ENCODE peak calls at places on chromosomes 5 and 9, in six cellular contexts. One of them, this sample, is unnamed.

GRCh38 chr5:103624035-103624461 is 61.5 kb upstream of the NUDT12 start:
- DNase-seq in WERI-Rb-1: no peak
- DNase-seq in keratinocyte: no peak
- DNase-seq in A549: no peak
- DNase-seq in foreskin fibroblast: peak
- DNase-seq in sigmoid colon: no peak
- DNase-seq in this sample: peak

GRCh38 chr5:103254921-103255320 is 3.6 kb upstream of the MACIR start:
- DNase-seq in A549: no peak
- DNase-seq in keratinocyte: no peak
- DNase-seq in WERI-Rb-1: no peak
- DNase-seq in sigmoid colon: no peak
- DNase-seq in foreskin fibroblast: no peak
- DNase-seq in this sample: peak

GRCh38 chr9:121619989-121620673 is 31.3 kb upstream of the DAB2IP start:
- DNase-seq in keratinocyte: no peak
- DNase-seq in WERI-Rb-1: no peak
- DNase-seq in sigmoid colon: no peak
- DNase-seq in foreskin fibroblast: no peak
- DNase-seq in A549: no peak
- DNase-seq in this sample: no peak

GRCh38 chr9:93091056-93091452 is 5.0 kb upstream of the CARD19 start:
- DNase-seq in foreskin fibroblast: no peak
- DNase-seq in keratinocyte: no peak
- DNase-seq in sigmoid colon: peak
- DNase-seq in A549: no peak
- DNase-seq in WERI-Rb-1: no peak
- DNase-seq in this sample: no peak

GRCh38 chr9:90880669-90881068 is 79.0 kb downstream of the SYK start:
- DNase-seq in A549: no peak
- DNase-seq in sigmoid colon: no peak
- DNase-seq in WERI-Rb-1: no peak
- DNase-seq in foreskin fibroblast: no peak
- DNase-seq in keratinocyte: no peak
- DNase-seq in this sample: no peak

GRCh38 chr5:93891491-93892480 is 150.4 kb upstream of the POU5F2 start:
- DNase-seq in foreskin fibroblast: no peak
- DNase-seq in sigmoid colon: no peak
- DNase-seq in A549: no peak
- DNase-seq in WERI-Rb-1: no peak
- DNase-seq in keratinocyte: no peak
- DNase-seq in this sample: no peak

GRCh38 chr9:134231767-134232166 is 67.4 kb upstream of the RNU6ATAC start:
- DNase-seq in sigmoid colon: no peak
- DNase-seq in A549: no peak
- DNase-seq in WERI-Rb-1: no peak
- DNase-seq in keratinocyte: no peak
- DNase-seq in foreskin fibroblast: no peak
- DNase-seq in this sample: no peak

GRCh38 chr5:107519900-107520354 is 150.8 kb downstream of the EFNA5 start:
- DNase-seq in sigmoid colon: no peak
- DNase-seq in WERI-Rb-1: no peak
- DNase-seq in foreskin fibroblast: peak
- DNase-seq in A549: no peak
- DNase-seq in keratinocyte: no peak
- DNase-seq in this sample: peak

GRCh38 chr5:34538026-34538672 is 118.0 kb upstream of the RAI14 start:
- DNase-seq in A549: no peak
- DNase-seq in sigmoid colon: no peak
- DNase-seq in foreskin fibroblast: peak
- DNase-seq in WERI-Rb-1: no peak
- DNase-seq in keratinocyte: no peak
- DNase-seq in this sample: no peak

GRCh38 chr5:1548702-1549523 is 25.2 kb upstream of the LPCAT1 start:
- DNase-seq in A549: no peak
- DNase-seq in sigmoid colon: no peak
- DNase-seq in keratinocyte: no peak
- DNase-seq in WERI-Rb-1: peak
- DNase-seq in foreskin fibroblast: no peak
- DNase-seq in this sample: no peak

GRCh38 chr5:128290152-128290858 is 206.7 kb downstream of the SLC12A2 start:
- DNase-seq in WERI-Rb-1: no peak
- DNase-seq in keratinocyte: no peak
- DNase-seq in A549: no peak
- DNase-seq in sigmoid colon: no peak
- DNase-seq in foreskin fibroblast: peak
- DNase-seq in this sample: no peak

GRCh38 chr5:179533907-179534306 is 16.4 kb upstream of the RUFY1 start:
- DNase-seq in foreskin fibroblast: no peak
- DNase-seq in keratinocyte: no peak
- DNase-seq in WERI-Rb-1: no peak
- DNase-seq in sigmoid colon: no peak
- DNase-seq in A549: no peak
- DNase-seq in this sample: no peak

GRCh38 chr5:78601622-78602314 is 46.8 kb downstream of the LHFPL2 start:
- DNase-seq in foreskin fibroblast: peak
- DNase-seq in A549: no peak
- DNase-seq in WERI-Rb-1: no peak
- DNase-seq in keratinocyte: no peak
- DNase-seq in sigmoid colon: no peak
- DNase-seq in this sample: peak

GRCh38 chr9:79616013-79616412 is 44.2 kb downstream of the TLE4 start:
- DNase-seq in A549: no peak
- DNase-seq in foreskin fibroblast: peak
- DNase-seq in WERI-Rb-1: no peak
- DNase-seq in keratinocyte: no peak
- DNase-seq in sigmoid colon: no peak
- DNase-seq in this sample: peak

GRCh38 chr5:7540806-7541205 is 144.9 kb downstream of the ADCY2 start:
- DNase-seq in sigmoid colon: no peak
- DNase-seq in WERI-Rb-1: no peak
- DNase-seq in A549: no peak
- DNase-seq in foreskin fibroblast: no peak
- DNase-seq in keratinocyte: no peak
- DNase-seq in this sample: no peak

GRCh38 chr5:7392401-7393024 is 3.4 kb upstream of the ADCY2 start:
- DNase-seq in WERI-Rb-1: no peak
- DNase-seq in keratinocyte: no peak
- DNase-seq in foreskin fibroblast: peak
- DNase-seq in sigmoid colon: no peak
- DNase-seq in A549: peak
- DNase-seq in this sample: peak

GRCh38 chr5:124713595-124713994 is 32.8 kb downstream of the ZNF608 start:
- DNase-seq in A549: no peak
- DNase-seq in WERI-Rb-1: no peak
- DNase-seq in sigmoid colon: no peak
- DNase-seq in foreskin fibroblast: no peak
- DNase-seq in keratinocyte: no peak
- DNase-seq in this sample: no peak

GRCh38 chr5:150538007-150538917 is 30.3 kb downstream of the NDST1 start:
- DNase-seq in foreskin fibroblast: peak
- DNase-seq in sigmoid colon: no peak
- DNase-seq in WERI-Rb-1: no peak
- DNase-seq in A549: no peak
- DNase-seq in keratinocyte: no peak
- DNase-seq in this sample: peak

GRCh38 chr9:27183151-27183550 is 74.1 kb downstream of the TEK start:
- DNase-seq in foreskin fibroblast: no peak
- DNase-seq in WERI-Rb-1: no peak
- DNase-seq in keratinocyte: no peak
- DNase-seq in A549: no peak
- DNase-seq in sigmoid colon: no peak
- DNase-seq in this sample: no peak

GRCh38 chr5:133840168-133840567 is 128.3 kb downstream of the C5orf15 start:
- DNase-seq in WERI-Rb-1: no peak
- DNase-seq in sigmoid colon: no peak
- DNase-seq in foreskin fibroblast: no peak
- DNase-seq in A549: no peak
- DNase-seq in keratinocyte: no peak
- DNase-seq in this sample: no peak

GRCh38 chr5:5062903-5063302 is 77.2 kb upstream of the ADAMTS16 start:
- DNase-seq in foreskin fibroblast: no peak
- DNase-seq in keratinocyte: no peak
- DNase-seq in WERI-Rb-1: no peak
- DNase-seq in sigmoid colon: no peak
- DNase-seq in A549: no peak
- DNase-seq in this sample: no peak

GRCh38 chr9:4137234-4137633 is 162.6 kb downstream of the GLIS3 start:
- DNase-seq in WERI-Rb-1: no peak
- DNase-seq in sigmoid colon: no peak
- DNase-seq in foreskin fibroblast: peak
- DNase-seq in keratinocyte: peak
- DNase-seq in A549: peak
- DNase-seq in this sample: peak

GRCh38 chr5:81633916-81634315 is 117.0 kb downstream of the SSBP2 start:
- DNase-seq in sigmoid colon: no peak
- DNase-seq in foreskin fibroblast: no peak
- DNase-seq in keratinocyte: no peak
- DNase-seq in A549: no peak
- DNase-seq in WERI-Rb-1: no peak
- DNase-seq in this sample: no peak

GRCh38 chr9:90394866-90395265 is 247.8 kb downstream of the DIRAS2 start:
- DNase-seq in foreskin fibroblast: no peak
- DNase-seq in A549: no peak
- DNase-seq in keratinocyte: no peak
- DNase-seq in WERI-Rb-1: no peak
- DNase-seq in sigmoid colon: no peak
- DNase-seq in this sample: no peak

DNA sequence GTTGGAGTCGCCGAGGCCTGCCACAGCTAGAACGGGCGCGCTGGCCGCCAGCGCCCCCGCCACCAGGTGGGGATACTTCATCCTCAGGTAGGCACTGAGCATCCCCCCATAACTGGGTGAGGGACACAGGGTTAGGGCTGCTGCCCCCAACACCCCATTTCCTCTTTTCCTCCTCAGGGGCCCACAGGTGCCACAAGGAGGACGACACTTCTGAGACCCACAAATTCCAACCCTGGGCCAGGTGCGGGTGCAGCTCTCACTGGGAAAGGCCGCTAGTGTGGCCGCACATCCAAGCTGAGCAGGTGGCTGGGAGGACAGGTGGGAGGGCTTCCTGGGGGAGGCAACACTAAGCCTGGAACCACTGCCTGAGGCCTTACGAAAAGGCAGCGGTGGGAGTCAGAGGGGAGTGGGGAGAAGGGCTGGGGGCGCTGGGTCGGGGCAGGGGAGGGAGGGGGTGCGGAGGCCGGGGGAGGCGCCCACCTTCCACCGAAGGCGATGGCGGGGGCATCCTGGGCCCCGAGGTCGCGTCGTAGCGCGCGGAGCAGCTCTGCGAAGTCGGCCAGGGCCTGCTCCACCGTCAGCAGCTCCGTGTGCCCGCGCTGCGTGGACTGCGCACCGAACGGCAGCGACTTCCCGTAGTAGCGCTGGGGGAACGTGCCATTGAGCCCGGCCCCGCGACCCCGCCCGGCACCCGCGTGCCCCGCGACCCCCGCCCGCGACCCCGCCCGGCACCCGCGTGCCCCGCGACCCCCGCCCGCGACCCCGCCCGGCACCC is 961 bp downstream of the DPP7 start:
- DNase-seq in sigmoid colon: peak
- DNase-seq in keratinocyte: no peak
- DNase-seq in WERI-Rb-1: no peak
- DNase-seq in foreskin fibroblast: peak
- DNase-seq in A549: no peak
- DNase-seq in this sample: peak
- H3K4me3 ChIP-seq in sigmoid colon: peak
- H3K4me3 ChIP-seq in keratinocyte: no peak
- H3K4me3 ChIP-seq in WERI-Rb-1: no peak
- H3K4me3 ChIP-seq in foreskin fibroblast: peak
- H3K4me3 ChIP-seq in A549: peak
- H3K4me3 ChIP-seq in this sample: peak

DNA sequence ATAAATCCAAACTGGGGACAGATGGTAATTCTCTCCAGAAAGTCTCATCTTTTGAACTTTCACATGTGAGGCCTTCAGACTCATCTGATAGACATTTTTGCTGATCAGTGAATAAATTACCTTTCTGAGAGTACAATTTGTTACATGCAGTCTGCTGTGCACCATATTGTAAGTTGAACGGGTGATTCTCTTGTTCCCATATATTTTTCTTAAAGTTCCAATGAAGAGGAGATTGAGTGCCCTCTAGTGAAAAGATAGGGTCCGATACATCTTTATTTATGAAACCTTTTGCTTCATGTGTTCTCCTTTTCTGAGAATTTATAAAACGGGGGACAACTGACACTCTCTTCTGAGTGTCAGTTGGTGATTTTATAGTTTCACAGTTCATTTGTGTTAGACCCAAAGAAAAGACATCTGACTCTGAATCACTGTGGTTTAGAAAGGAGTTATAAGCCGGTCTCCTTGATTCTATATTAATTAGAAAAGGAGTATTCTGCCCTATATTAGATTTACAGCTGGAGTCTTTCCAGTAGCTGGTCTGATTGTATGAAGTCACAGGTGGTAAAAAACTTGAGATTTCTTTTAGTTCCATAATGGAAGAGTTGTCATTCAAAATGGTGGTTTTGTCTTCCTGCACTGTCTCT is 30.4 kb downstream of the GNG10 start:
- DNase-seq in WERI-Rb-1: no peak
- DNase-seq in foreskin fibroblast: peak
- DNase-seq in A549: peak
- DNase-seq in keratinocyte: no peak
- DNase-seq in sigmoid colon: no peak
- DNase-seq in this sample: peak
- TF ChIP-seq CTCF in WERI-Rb-1: peak
- TF ChIP-seq CTCF in foreskin fibroblast: peak
- TF ChIP-seq CTCF in A549: peak
- TF ChIP-seq CTCF in keratinocyte: no peak
- TF ChIP-seq CTCF in sigmoid colon: no peak
- TF ChIP-seq CTCF in this sample: peak

DNA sequence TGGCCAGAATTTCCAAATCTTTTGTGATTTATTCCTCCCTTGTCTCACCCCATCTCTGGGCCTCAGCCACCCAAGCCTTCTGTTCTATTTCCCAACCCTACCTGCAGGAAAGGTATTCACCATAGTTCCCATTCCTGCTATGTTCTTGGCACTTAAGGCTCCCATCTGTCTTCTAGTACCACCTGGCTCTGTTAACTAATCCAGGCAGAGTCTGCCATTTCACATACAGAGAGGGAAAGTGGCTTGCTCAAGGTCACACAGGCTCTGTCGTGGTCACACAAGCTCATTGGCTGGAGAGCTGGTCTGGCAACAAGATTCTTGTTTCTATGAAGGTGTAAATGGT is 35.2 kb downstream of the COL27A1 start:
- DNase-seq in keratinocyte: no peak
- DNase-seq in foreskin fibroblast: no peak
- DNase-seq in sigmoid colon: no peak
- DNase-seq in WERI-Rb-1: no peak
- DNase-seq in A549: no peak
- DNase-seq in this sample: no peak
- H3K4me3 ChIP-seq in keratinocyte: no peak
- H3K4me3 ChIP-seq in foreskin fibroblast: no peak
- H3K4me3 ChIP-seq in sigmoid colon: no peak
- H3K4me3 ChIP-seq in WERI-Rb-1: no peak
- H3K4me3 ChIP-seq in A549: no peak
- H3K4me3 ChIP-seq in this sample: no peak

DNA sequence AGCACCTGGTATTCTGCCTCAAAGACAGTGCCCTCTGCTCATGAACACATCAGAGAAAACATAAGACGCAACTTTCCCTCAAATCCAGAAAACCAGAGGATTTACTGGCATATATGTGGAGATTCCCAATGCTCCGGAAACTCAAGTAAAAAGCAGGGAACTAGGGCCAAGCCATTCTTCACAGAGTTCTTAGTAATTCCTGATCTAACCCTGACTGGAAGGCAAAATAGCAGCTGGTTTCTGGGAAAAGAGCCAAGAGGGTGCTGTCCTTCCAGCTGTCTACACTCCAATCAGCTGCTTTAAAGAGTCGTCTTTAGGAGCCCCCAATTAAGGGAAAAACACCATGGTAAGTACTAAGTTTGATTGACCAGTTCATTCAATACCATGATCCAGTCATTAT is 49.6 kb downstream of the GNA14 start:
- DNase-seq in WERI-Rb-1: no peak
- DNase-seq in sigmoid colon: no peak
- DNase-seq in foreskin fibroblast: peak
- DNase-seq in A549: no peak
- DNase-seq in keratinocyte: no peak
- DNase-seq in this sample: peak
- TF ChIP-seq CTCF in WERI-Rb-1: no peak
- TF ChIP-seq CTCF in sigmoid colon: no peak
- TF ChIP-seq CTCF in foreskin fibroblast: no peak
- TF ChIP-seq CTCF in A549: no peak
- TF ChIP-seq CTCF in keratinocyte: no peak
- TF ChIP-seq CTCF in this sample: no peak

This sample was measured in AG10803.